ENCODE peak calls at places on chromosome 19, in ten cellular contexts. One of them, this sample, is unnamed.

GRCh38 chr19:51251453-51251790 is 542 bp downstream of the SIGLECL1 start:
- DNase-seq in body of pancreas: no peak
- DNase-seq in caudate nucleus: no peak
- DNase-seq in keratinocyte: no peak
- DNase-seq in foreskin keratinocyte: no peak
- DNase-seq in Peyer's patch: no peak
- DNase-seq in RWPE1: no peak
- DNase-seq in CD4-positive, alpha-beta T cell: no peak
- DNase-seq in dorsolateral prefrontal cortex: no peak
- DNase-seq in tibial artery: no peak
- DNase-seq in this sample: no peak

GRCh38 chr19:46232029-46232428 is 2.5 kb downstream of the IGFL1 start:
- DNase-seq in body of pancreas: no peak
- DNase-seq in caudate nucleus: no peak
- DNase-seq in keratinocyte: no peak
- DNase-seq in foreskin keratinocyte: no peak
- DNase-seq in Peyer's patch: no peak
- DNase-seq in RWPE1: peak
- DNase-seq in CD4-positive, alpha-beta T cell: no peak
- DNase-seq in dorsolateral prefrontal cortex: no peak
- DNase-seq in tibial artery: no peak
- DNase-seq in this sample: no peak

GRCh38 chr19:49430172-49430677 is 5.0 kb downstream of the GFY start:
- DNase-seq in body of pancreas: no peak
- DNase-seq in caudate nucleus: no peak
- DNase-seq in keratinocyte: no peak
- DNase-seq in foreskin keratinocyte: no peak
- DNase-seq in Peyer's patch: no peak
- DNase-seq in RWPE1: no peak
- DNase-seq in CD4-positive, alpha-beta T cell: no peak
- DNase-seq in dorsolateral prefrontal cortex: no peak
- DNase-seq in tibial artery: no peak
- DNase-seq in this sample: no peak

GRCh38 chr19:40601061-40601973 is at the start of gene LTBP4:
- DNase-seq in body of pancreas: peak
- DNase-seq in caudate nucleus: no peak
- DNase-seq in keratinocyte: no peak
- DNase-seq in foreskin keratinocyte: no peak
- DNase-seq in Peyer's patch: peak
- DNase-seq in RWPE1: no peak
- DNase-seq in CD4-positive, alpha-beta T cell: no peak
- DNase-seq in dorsolateral prefrontal cortex: no peak
- DNase-seq in tibial artery: peak
- DNase-seq in this sample: peak

GRCh38 chr19:37817180-37817911 is 38.0 kb upstream of the ZNF573 start:
- DNase-seq in body of pancreas: peak
- DNase-seq in caudate nucleus: peak
- DNase-seq in keratinocyte: no peak
- DNase-seq in foreskin keratinocyte: peak
- DNase-seq in Peyer's patch: peak
- DNase-seq in RWPE1: peak
- DNase-seq in CD4-positive, alpha-beta T cell: no peak
- DNase-seq in dorsolateral prefrontal cortex: peak
- DNase-seq in tibial artery: peak
- DNase-seq in this sample: peak

GRCh38 chr19:1283207-1283916 is 2.3 kb upstream of the EFNA2 start:
- DNase-seq in body of pancreas: no peak
- DNase-seq in caudate nucleus: no peak
- DNase-seq in keratinocyte: no peak
- DNase-seq in foreskin keratinocyte: no peak
- DNase-seq in Peyer's patch: no peak
- DNase-seq in RWPE1: no peak
- DNase-seq in CD4-positive, alpha-beta T cell: no peak
- DNase-seq in dorsolateral prefrontal cortex: no peak
- DNase-seq in tibial artery: no peak
- DNase-seq in this sample: no peak

GRCh38 chr19:956747-957451 is 27.2 kb upstream of the WDR18 start:
- DNase-seq in body of pancreas: peak
- DNase-seq in caudate nucleus: no peak
- DNase-seq in keratinocyte: no peak
- DNase-seq in foreskin keratinocyte: peak
- DNase-seq in Peyer's patch: no peak
- DNase-seq in RWPE1: peak
- DNase-seq in CD4-positive, alpha-beta T cell: no peak
- DNase-seq in dorsolateral prefrontal cortex: no peak
- DNase-seq in tibial artery: no peak
- DNase-seq in this sample: no peak

GRCh38 chr19:34136127-34136526 is 36.2 kb upstream of the LSM14A start:
- DNase-seq in body of pancreas: no peak
- DNase-seq in caudate nucleus: no peak
- DNase-seq in keratinocyte: no peak
- DNase-seq in foreskin keratinocyte: no peak
- DNase-seq in Peyer's patch: no peak
- DNase-seq in RWPE1: no peak
- DNase-seq in CD4-positive, alpha-beta T cell: no peak
- DNase-seq in dorsolateral prefrontal cortex: no peak
- DNase-seq in tibial artery: no peak
- DNase-seq in this sample: no peak

GRCh38 chr19:47842941-47843340 is 16.1 kb upstream of the TPRX2 start:
- DNase-seq in body of pancreas: no peak
- DNase-seq in caudate nucleus: no peak
- DNase-seq in keratinocyte: no peak
- DNase-seq in foreskin keratinocyte: no peak
- DNase-seq in Peyer's patch: no peak
- DNase-seq in RWPE1: no peak
- DNase-seq in CD4-positive, alpha-beta T cell: no peak
- DNase-seq in dorsolateral prefrontal cortex: no peak
- DNase-seq in tibial artery: no peak
- DNase-seq in this sample: no peak
- H3K27ac ChIP-seq in body of pancreas: no peak
- H3K27ac ChIP-seq in caudate nucleus: no peak
- H3K27ac ChIP-seq in keratinocyte: no peak
- H3K27ac ChIP-seq in foreskin keratinocyte: no peak
- H3K27ac ChIP-seq in Peyer's patch: no peak
- H3K27ac ChIP-seq in RWPE1: no peak
- H3K27ac ChIP-seq in CD4-positive, alpha-beta T cell: no peak
- H3K27ac ChIP-seq in dorsolateral prefrontal cortex: no peak
- H3K27ac ChIP-seq in tibial artery: no peak
- H3K27ac ChIP-seq in this sample: no peak

GRCh38 chr19:58387338-58388174 is 487 bp downstream of the RPS5 start:
- DNase-seq in body of pancreas: no peak
- DNase-seq in caudate nucleus: no peak
- DNase-seq in keratinocyte: no peak
- DNase-seq in foreskin keratinocyte: no peak
- DNase-seq in Peyer's patch: no peak
- DNase-seq in RWPE1: no peak
- DNase-seq in CD4-positive, alpha-beta T cell: no peak
- DNase-seq in dorsolateral prefrontal cortex: no peak
- DNase-seq in tibial artery: no peak
- DNase-seq in this sample: no peak

GRCh38 chr19:58386576-58387337 is at the start of gene RPS5:
- DNase-seq in body of pancreas: peak
- DNase-seq in caudate nucleus: peak
- DNase-seq in keratinocyte: peak
- DNase-seq in foreskin keratinocyte: peak
- DNase-seq in Peyer's patch: peak
- DNase-seq in RWPE1: peak
- DNase-seq in CD4-positive, alpha-beta T cell: peak
- DNase-seq in dorsolateral prefrontal cortex: peak
- DNase-seq in tibial artery: peak
- DNase-seq in this sample: peak

GRCh38 chr19:58386166-58386575 is 898 bp upstream of the RPS5 start:
- DNase-seq in body of pancreas: no peak
- DNase-seq in caudate nucleus: no peak
- DNase-seq in keratinocyte: no peak
- DNase-seq in foreskin keratinocyte: no peak
- DNase-seq in Peyer's patch: no peak
- DNase-seq in RWPE1: no peak
- DNase-seq in CD4-positive, alpha-beta T cell: no peak
- DNase-seq in dorsolateral prefrontal cortex: no peak
- DNase-seq in tibial artery: no peak
- DNase-seq in this sample: no peak

GRCh38 chr19:58382997-58383603 is 2.3 kb upstream of the ZNF837 start:
- DNase-seq in body of pancreas: no peak
- DNase-seq in caudate nucleus: no peak
- DNase-seq in keratinocyte: no peak
- DNase-seq in foreskin keratinocyte: no peak
- DNase-seq in Peyer's patch: no peak
- DNase-seq in RWPE1: no peak
- DNase-seq in CD4-positive, alpha-beta T cell: no peak
- DNase-seq in dorsolateral prefrontal cortex: no peak
- DNase-seq in tibial artery: no peak
- DNase-seq in this sample: no peak

DNA sequence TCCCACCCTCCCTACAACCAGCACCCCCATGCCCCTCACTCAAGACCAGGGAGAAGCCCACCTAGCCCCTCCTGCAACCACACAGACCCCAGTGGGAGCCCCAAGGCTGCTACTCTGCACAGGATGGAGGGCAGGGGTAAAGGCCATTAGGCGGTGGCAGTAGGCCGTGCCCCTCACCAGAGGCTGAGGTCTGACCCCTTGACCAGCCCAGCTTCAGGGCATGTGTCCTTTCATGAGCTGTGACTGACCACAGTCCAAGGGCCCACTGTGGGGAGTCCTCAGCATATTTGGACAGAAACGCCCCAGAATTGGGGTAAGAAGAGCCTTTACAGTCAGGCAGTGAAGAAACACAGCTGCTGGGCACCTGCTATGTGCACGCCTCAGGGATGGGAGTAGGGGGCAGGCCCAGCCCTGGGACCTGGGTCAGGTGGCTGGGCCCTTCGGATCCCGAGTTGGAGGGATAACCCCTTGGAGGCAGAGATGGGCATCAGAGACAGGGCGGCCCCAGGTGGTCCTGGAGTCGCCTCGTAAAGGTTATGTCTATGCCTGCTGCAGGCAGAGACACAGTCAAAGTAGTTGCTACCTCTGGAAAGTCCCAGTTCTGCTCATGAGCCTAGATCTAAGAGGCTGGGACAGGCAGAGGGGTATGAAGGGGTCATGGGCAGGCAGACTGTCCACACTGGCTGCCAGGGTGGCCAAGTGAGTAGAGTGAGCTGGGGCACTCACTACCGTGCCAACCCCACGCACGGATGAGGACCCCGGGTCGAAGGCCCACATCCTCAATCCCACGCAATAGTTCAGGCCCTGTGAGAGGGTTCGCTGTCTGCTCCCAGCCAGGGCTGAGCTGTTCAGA is 1.5 kb upstream of the RPS5 start:
- DNase-seq in body of pancreas: no peak
- DNase-seq in caudate nucleus: no peak
- DNase-seq in keratinocyte: no peak
- DNase-seq in foreskin keratinocyte: no peak
- DNase-seq in Peyer's patch: no peak
- DNase-seq in RWPE1: no peak
- DNase-seq in CD4-positive, alpha-beta T cell: no peak
- DNase-seq in dorsolateral prefrontal cortex: no peak
- DNase-seq in tibial artery: no peak
- DNase-seq in this sample: no peak
- H3K27ac ChIP-seq in body of pancreas: peak
- H3K27ac ChIP-seq in caudate nucleus: peak
- H3K27ac ChIP-seq in keratinocyte: peak
- H3K27ac ChIP-seq in foreskin keratinocyte: peak
- H3K27ac ChIP-seq in Peyer's patch: peak
- H3K27ac ChIP-seq in RWPE1: peak
- H3K27ac ChIP-seq in CD4-positive, alpha-beta T cell: peak
- H3K27ac ChIP-seq in dorsolateral prefrontal cortex: peak
- H3K27ac ChIP-seq in tibial artery: peak
- H3K27ac ChIP-seq in this sample: peak

DNA sequence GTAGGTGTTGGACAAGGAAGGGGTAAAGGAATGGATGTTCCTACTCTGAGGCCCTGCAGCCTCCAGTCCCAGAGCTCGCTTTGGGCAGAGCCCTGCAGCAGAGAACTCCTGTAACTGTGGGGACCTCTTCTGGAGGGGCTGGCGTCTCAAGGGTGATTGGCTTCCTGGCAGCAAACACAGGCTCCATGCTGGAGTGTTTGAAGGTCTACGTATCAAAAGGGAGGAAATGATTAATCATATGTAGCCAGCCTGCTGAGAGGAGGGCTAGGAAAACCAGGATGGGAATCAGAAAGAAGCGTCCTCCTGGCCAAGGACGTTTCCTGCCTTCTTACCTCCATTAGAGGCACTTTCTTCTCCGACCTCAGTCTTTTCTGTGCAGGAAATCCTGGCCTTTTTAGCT is 208.5 kb downstream of the TSHZ3 start:
- DNase-seq in body of pancreas: no peak
- DNase-seq in caudate nucleus: no peak
- DNase-seq in keratinocyte: no peak
- DNase-seq in foreskin keratinocyte: peak
- DNase-seq in Peyer's patch: no peak
- DNase-seq in RWPE1: no peak
- DNase-seq in CD4-positive, alpha-beta T cell: no peak
- DNase-seq in dorsolateral prefrontal cortex: no peak
- DNase-seq in tibial artery: no peak
- DNase-seq in this sample: no peak
- H3K27ac ChIP-seq in body of pancreas: no peak
- H3K27ac ChIP-seq in caudate nucleus: no peak
- H3K27ac ChIP-seq in keratinocyte: no peak
- H3K27ac ChIP-seq in foreskin keratinocyte: no peak
- H3K27ac ChIP-seq in Peyer's patch: no peak
- H3K27ac ChIP-seq in RWPE1: no peak
- H3K27ac ChIP-seq in CD4-positive, alpha-beta T cell: no peak
- H3K27ac ChIP-seq in dorsolateral prefrontal cortex: no peak
- H3K27ac ChIP-seq in tibial artery: no peak
- H3K27ac ChIP-seq in this sample: no peak

GRCh38 chr19:3137139-3137538 is 1.3 kb downstream of the GNA15 start:
- DNase-seq in body of pancreas: no peak
- DNase-seq in caudate nucleus: no peak
- DNase-seq in keratinocyte: no peak
- DNase-seq in foreskin keratinocyte: no peak
- DNase-seq in Peyer's patch: no peak
- DNase-seq in RWPE1: no peak
- DNase-seq in CD4-positive, alpha-beta T cell: no peak
- DNase-seq in dorsolateral prefrontal cortex: no peak
- DNase-seq in tibial artery: no peak
- DNase-seq in this sample: no peak

GRCh38 chr19:3140667-3141038 is 4.8 kb downstream of the GNA15 start:
- DNase-seq in body of pancreas: no peak
- DNase-seq in caudate nucleus: no peak
- DNase-seq in keratinocyte: no peak
- DNase-seq in foreskin keratinocyte: no peak
- DNase-seq in Peyer's patch: no peak
- DNase-seq in RWPE1: no peak
- DNase-seq in CD4-positive, alpha-beta T cell: no peak
- DNase-seq in dorsolateral prefrontal cortex: no peak
- DNase-seq in tibial artery: no peak
- DNase-seq in this sample: no peak

GRCh38 chr19:3135961-3136683 is at the start of gene GNA15:
- DNase-seq in body of pancreas: peak
- DNase-seq in caudate nucleus: no peak
- DNase-seq in keratinocyte: peak
- DNase-seq in foreskin keratinocyte: peak
- DNase-seq in Peyer's patch: no peak
- DNase-seq in RWPE1: peak
- DNase-seq in CD4-positive, alpha-beta T cell: no peak
- DNase-seq in dorsolateral prefrontal cortex: no peak
- DNase-seq in tibial artery: no peak
- DNase-seq in this sample: no peak

GRCh38 chr19:3136684-3137055 is 837 bp downstream of the GNA15 start:
- DNase-seq in body of pancreas: no peak
- DNase-seq in caudate nucleus: no peak
- DNase-seq in keratinocyte: peak
- DNase-seq in foreskin keratinocyte: peak
- DNase-seq in Peyer's patch: no peak
- DNase-seq in RWPE1: peak
- DNase-seq in CD4-positive, alpha-beta T cell: no peak
- DNase-seq in dorsolateral prefrontal cortex: no peak
- DNase-seq in tibial artery: no peak
- DNase-seq in this sample: no peak

GRCh38 chr19:3138268-3138667 is 2.4 kb downstream of the GNA15 start:
- DNase-seq in body of pancreas: no peak
- DNase-seq in caudate nucleus: no peak
- DNase-seq in keratinocyte: no peak
- DNase-seq in foreskin keratinocyte: no peak
- DNase-seq in Peyer's patch: no peak
- DNase-seq in RWPE1: no peak
- DNase-seq in CD4-positive, alpha-beta T cell: no peak
- DNase-seq in dorsolateral prefrontal cortex: no peak
- DNase-seq in tibial artery: no peak
- DNase-seq in this sample: no peak
- H3K27ac ChIP-seq in body of pancreas: no peak
- H3K27ac ChIP-seq in caudate nucleus: no peak
- H3K27ac ChIP-seq in keratinocyte: no peak
- H3K27ac ChIP-seq in foreskin keratinocyte: no peak
- H3K27ac ChIP-seq in Peyer's patch: no peak
- H3K27ac ChIP-seq in RWPE1: peak
- H3K27ac ChIP-seq in CD4-positive, alpha-beta T cell: no peak
- H3K27ac ChIP-seq in dorsolateral prefrontal cortex: no peak
- H3K27ac ChIP-seq in tibial artery: no peak
- H3K27ac ChIP-seq in this sample: no peak

This sample was measured in substantia nigra.